ENCODE peak calls at places on chromosomes 5 and 9, in seven cellular contexts. One of them, this sample, is unnamed.

GRCh38 chr9:34400275-34400674 is 23.6 kb upstream of the MYORG start:
- DNase-seq in upper lobe of right lung: no peak
- DNase-seq in activated T-cell treated with anti-CD3 and anti-CD28 coated beads for 24 hours: no peak
- DNase-seq in DMS153: no peak
- DNase-seq in brain pericyte: no peak
- DNase-seq in foreskin fibroblast: no peak
- DNase-seq in stimulated activated CD4-positive, alpha-beta T cell treated with anti-CD3 and anti-CD28 coated beads, Interleukin-1b, Interleukin-23, amount 100 ng/mL, for 24 hours: no peak
- DNase-seq in this sample: no peak

GRCh38 chr9:114386886-114387677 is 700 bp downstream of the AKNA start:
- DNase-seq in stimulated activated CD4-positive, alpha-beta T cell treated with anti-CD3 and anti-CD28 coated beads, Interleukin-1b, Interleukin-23, amount 100 ng/mL, for 24 hours: no peak
- DNase-seq in brain pericyte: no peak
- DNase-seq in activated T-cell treated with anti-CD3 and anti-CD28 coated beads for 24 hours: no peak
- DNase-seq in foreskin fibroblast: peak; percentile 58
- DNase-seq in upper lobe of right lung: no peak
- DNase-seq in DMS153: no peak
- DNase-seq in this sample: no peak

GRCh38 chr9:8430945-8431344 is 631.4 kb upstream of the DMAC1 start:
- DNase-seq in foreskin fibroblast: no peak
- DNase-seq in stimulated activated CD4-positive, alpha-beta T cell treated with anti-CD3 and anti-CD28 coated beads, Interleukin-1b, Interleukin-23, amount 100 ng/mL, for 24 hours: no peak
- DNase-seq in brain pericyte: no peak
- DNase-seq in activated T-cell treated with anti-CD3 and anti-CD28 coated beads for 24 hours: no peak
- DNase-seq in DMS153: no peak
- DNase-seq in upper lobe of right lung: no peak
- DNase-seq in this sample: no peak

GRCh38 chr5:103360475-103360874 is 101.9 kb downstream of the MACIR start:
- DNase-seq in brain pericyte: no peak
- DNase-seq in stimulated activated CD4-positive, alpha-beta T cell treated with anti-CD3 and anti-CD28 coated beads, Interleukin-1b, Interleukin-23, amount 100 ng/mL, for 24 hours: no peak
- DNase-seq in activated T-cell treated with anti-CD3 and anti-CD28 coated beads for 24 hours: no peak
- DNase-seq in foreskin fibroblast: no peak
- DNase-seq in DMS153: no peak
- DNase-seq in upper lobe of right lung: no peak
- DNase-seq in this sample: no peak

GRCh38 chr5:92836861-92837755 is 743.9 kb downstream of the NR2F1-AS1 start:
- DNase-seq in activated T-cell treated with anti-CD3 and anti-CD28 coated beads for 24 hours: no peak
- DNase-seq in upper lobe of right lung: no peak
- DNase-seq in stimulated activated CD4-positive, alpha-beta T cell treated with anti-CD3 and anti-CD28 coated beads, Interleukin-1b, Interleukin-23, amount 100 ng/mL, for 24 hours: no peak
- DNase-seq in foreskin fibroblast: peak; percentile 72
- DNase-seq in DMS153: no peak
- DNase-seq in brain pericyte: no peak
- DNase-seq in this sample: no peak

GRCh38 chr5:54524704-54525103 is 7.1 kb downstream of the SNX18 start:
- DNase-seq in stimulated activated CD4-positive, alpha-beta T cell treated with anti-CD3 and anti-CD28 coated beads, Interleukin-1b, Interleukin-23, amount 100 ng/mL, for 24 hours: no peak
- DNase-seq in activated T-cell treated with anti-CD3 and anti-CD28 coated beads for 24 hours: no peak
- DNase-seq in DMS153: no peak
- DNase-seq in brain pericyte: no peak
- DNase-seq in upper lobe of right lung: peak; percentile 71
- DNase-seq in foreskin fibroblast: no peak
- DNase-seq in this sample: no peak

GRCh38 chr5:172585114-172585513 is 55.9 kb upstream of the NEURL1B start:
- DNase-seq in brain pericyte: no peak
- DNase-seq in DMS153: no peak
- DNase-seq in stimulated activated CD4-positive, alpha-beta T cell treated with anti-CD3 and anti-CD28 coated beads, Interleukin-1b, Interleukin-23, amount 100 ng/mL, for 24 hours: no peak
- DNase-seq in activated T-cell treated with anti-CD3 and anti-CD28 coated beads for 24 hours: no peak
- DNase-seq in upper lobe of right lung: no peak
- DNase-seq in foreskin fibroblast: no peak
- DNase-seq in this sample: no peak

GRCh38 chr5:58961631-58962280 is 378.9 kb downstream of the RAB3C start:
- DNase-seq in brain pericyte: no peak
- DNase-seq in activated T-cell treated with anti-CD3 and anti-CD28 coated beads for 24 hours: no peak
- DNase-seq in upper lobe of right lung: no peak
- DNase-seq in foreskin fibroblast: no peak
- DNase-seq in stimulated activated CD4-positive, alpha-beta T cell treated with anti-CD3 and anti-CD28 coated beads, Interleukin-1b, Interleukin-23, amount 100 ng/mL, for 24 hours: no peak
- DNase-seq in DMS153: no peak
- DNase-seq in this sample: no peak

GRCh38 chr9:98796364-98797101 is at the start of gene ANKS6:
- DNase-seq in activated T-cell treated with anti-CD3 and anti-CD28 coated beads for 24 hours: peak; percentile 75
- DNase-seq in DMS153: peak; percentile 26
- DNase-seq in foreskin fibroblast: peak; percentile 93
- DNase-seq in stimulated activated CD4-positive, alpha-beta T cell treated with anti-CD3 and anti-CD28 coated beads, Interleukin-1b, Interleukin-23, amount 100 ng/mL, for 24 hours: peak; percentile 71
- DNase-seq in brain pericyte: no peak
- DNase-seq in upper lobe of right lung: peak; percentile 93
- DNase-seq in this sample: peak; percentile 61